ENCODE peak calls at places on chromosomes 1 and 21, in seven cellular contexts. I, H, A, Z, J, R and T are unnamed samples. For H3K36me3, the result is how much of the 10 kb centered on the place peaks cover.

GRCh38 chr1:109877320-109877771 is 33.3 kb upstream of the CSF1 start:
- DNase-seq in I (no peak), H (peak), A (peak), Z (no peak), J (peak), R (peak), T (peak)

GRCh38 chr1:92922378-92923035 is 38.8 kb downstream of the DIPK1A start:
- DNase-seq in I (no peak), H (no peak), A (no peak), Z (no peak), J (no peak), R (no peak), T (no peak)

GRCh38 chr21:39676054-39676771 is 63.5 kb downstream of the B3GALT5 start:
- DNase-seq in I (no peak), H (peak), A (no peak), Z (peak), J (peak), R (no peak), T (peak)

GRCh38 chr1:100463809-100464424 is 74.0 kb upstream of the GPR88 start:
- DNase-seq in I (no peak), H (peak), A (peak), Z (peak), J (peak), R (peak), T (no peak)

GRCh38 chr1:213274140-213274539 is 223.1 kb downstream of the RPS6KC1 start:
- DNase-seq in I (no peak), H (no peak), A (no peak), Z (no peak), J (no peak), R (no peak), T (no peak)

GRCh38 chr1:156813750-156814570 is 2.7 kb downstream of the SH2D2A start:
- DNase-seq in I (no peak), H (peak), A (peak), Z (peak), J (peak), R (peak), T (no peak)

GRCh38 chr1:22969224-22969829 is 3.3 kb downstream of the LACTBL1 start:
- DNase-seq in I (no peak), H (peak), A (peak), Z (peak), J (peak), R (no peak), T (peak)

GRCh38 chr1:156599811-156600210 is 1.5 kb downstream of the GPATCH4 start:
- DNase-seq in I (no peak), H (no peak), A (no peak), Z (peak), J (no peak), R (no peak), T (no peak)

GRCh38 chr1:182193908-182194550 is 132.5 kb upstream of the ZNF648 start:
- DNase-seq in I (no peak), H (no peak), A (no peak), Z (no peak), J (no peak), R (no peak), T (no peak)

GRCh38 chr21:17688912-17689874 is 76.5 kb upstream of the BTG3 start:
- DNase-seq in I (peak), H (no peak), A (peak), Z (peak), J (peak), R (no peak), T (peak)

GRCh38 chr1:168218647-168219046 is 7.2 kb upstream of the SFT2D2 start:
- DNase-seq in I (no peak), H (no peak), A (no peak), Z (no peak), J (no peak), R (no peak), T (no peak)

GRCh38 chr1:201711101-201711597 is 117.8 kb upstream of the IPO9 start:
- DNase-seq in I (no peak), H (no peak), A (no peak), Z (no peak), J (no peak), R (no peak), T (no peak)

GRCh38 chr1:10302416-10302815 is 92.0 kb downstream of the KIF1B start:
- DNase-seq in I (no peak), H (no peak), A (no peak), Z (no peak), J (no peak), R (no peak), T (no peak)

GRCh38 chr1:154479764-154480421 is 22.1 kb upstream of the TDRD10 start:
- DNase-seq in I (no peak), H (peak), A (peak), Z (peak), J (peak), R (peak), T (peak)

GRCh38 chr1:111789666-111790316 is 34.1 kb downstream of the DDX20 start:
- DNase-seq in I (no peak), H (no peak), A (no peak), Z (no peak), J (no peak), R (no peak), T (no peak)

GRCh38 chr1:113759341-113760101 is at the start of gene PHTF1:
- DNase-seq in I (no peak), H (peak), A (peak), Z (peak), J (peak), R (peak), T (peak)

GRCh38 chr21:46429754-46430681 is 28.7 kb upstream of the DIP2A start:
- DNase-seq in I (no peak), H (no peak), A (no peak), Z (no peak), J (no peak), R (no peak), T (no peak)

GRCh38 chr1:168179411-168180147 is 817 bp downstream of the TIPRL start:
- DNase-seq in I (no peak), H (no peak), A (no peak), Z (peak), J (peak), R (no peak), T (no peak)

GRCh38 chr1:6028042-6028895 is 17.4 kb upstream of the KCNAB2 start:
- DNase-seq in I (no peak), H (no peak), A (no peak), Z (no peak), J (no peak), R (no peak), T (no peak)

GRCh38 chr1:100461222-100461621 is 76.7 kb upstream of the GPR88 start:
- DNase-seq in I (no peak), H (no peak), A (no peak), Z (no peak), J (no peak), R (peak), T (no peak)

GRCh38 chr1:10225573-10225972 is 15.2 kb downstream of the KIF1B start:
- DNase-seq in I (no peak), H (no peak), A (no peak), Z (no peak), J (no peak), R (no peak), T (peak)

GRCh38 chr1:217272385-217272784 is 358.5 kb downstream of the GPATCH2 start:
- DNase-seq in I (no peak), H (no peak), A (no peak), Z (peak), J (no peak), R (no peak), T (no peak)

GRCh38 chr1:207967703-207968102 is 56.8 kb upstream of the CD34 start:
- DNase-seq in I (no peak), H (no peak), A (no peak), Z (no peak), J (no peak), R (no peak), T (no peak)

GRCh38 chr1:152110860-152111514 is 4.3 kb downstream of the TCHH start:
- DNase-seq in I (no peak), H (no peak), A (peak), Z (peak), J (peak), R (peak), T (no peak)

GRCh38 chr1:3858231-3858981 is 1.1 kb downstream of the DFFB start:
- DNase-seq in I (no peak), H (peak), A (peak), Z (peak), J (peak), R (no peak), T (no peak)

GRCh38 chr21:39529026-39529425 is 77.3 kb downstream of the SH3BGR start:
- DNase-seq in I (no peak), H (peak), A (no peak), Z (no peak), J (peak), R (no peak), T (no peak)

GRCh38 chr1:217040696-217041095 is 317.5 kb upstream of the ESRRG start:
- DNase-seq in I (no peak), H (no peak), A (no peak), Z (no peak), J (no peak), R (no peak), T (no peak)

GRCh38 chr1:54995835-54996234 is 2.9 kb upstream of the BSND start:
- DNase-seq in I (no peak), H (no peak), A (no peak), Z (no peak), J (no peak), R (no peak), T (no peak)

GRCh38 chr1:244012232-244012631 is 38.9 kb upstream of the ZBTB18 start:
- DNase-seq in I (no peak), H (no peak), A (no peak), Z (peak), J (no peak), R (no peak), T (peak)

GRCh38 chr1:32948082-32948722 is 16.4 kb downstream of the RNF19B start:
- DNase-seq in I (no peak), H (no peak), A (no peak), Z (no peak), J (no peak), R (no peak), T (no peak)
- H3K36me3 ChIP-seq in I (under half), H (under half), A (under half), Z (under half), J (under half), R (under half), T (under half)

GRCh38 chr1:170624141-170624540 is 39.8 kb upstream of the PRRX1 start:
- DNase-seq in I (no peak), H (no peak), A (no peak), Z (no peak), J (no peak), R (no peak), T (no peak)
- H3K36me3 ChIP-seq in I (under half), H (under half), A (under half), Z (under half), J (under half), R (under half), T (under half)

DNA sequence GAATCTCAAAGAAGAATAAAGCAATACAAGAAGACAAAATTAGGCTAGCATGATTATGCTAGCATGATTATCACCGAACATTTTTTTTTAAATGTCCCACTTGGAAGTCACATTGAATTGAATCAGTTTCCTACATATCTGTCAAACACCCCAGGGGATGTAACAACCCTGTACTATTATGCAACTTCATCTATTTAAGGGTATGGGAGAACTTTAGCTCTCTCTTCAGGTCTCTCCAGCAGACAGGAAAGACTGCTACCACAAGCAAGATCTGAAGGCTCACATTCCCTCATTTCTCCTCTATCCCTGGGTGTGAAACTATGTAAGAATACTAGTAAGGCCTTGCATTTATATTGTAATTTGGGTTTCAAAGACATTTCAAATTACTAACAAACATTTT is 52.8 kb downstream of the EDEM3 start:
- DNase-seq in I (no peak), H (no peak), A (no peak), Z (no peak), J (no peak), R (no peak), T (no peak)
- H3K36me3 ChIP-seq in I (under half), H (under half), A (under half), Z (under half), J (under half), R (under half), T (under half)

DNA sequence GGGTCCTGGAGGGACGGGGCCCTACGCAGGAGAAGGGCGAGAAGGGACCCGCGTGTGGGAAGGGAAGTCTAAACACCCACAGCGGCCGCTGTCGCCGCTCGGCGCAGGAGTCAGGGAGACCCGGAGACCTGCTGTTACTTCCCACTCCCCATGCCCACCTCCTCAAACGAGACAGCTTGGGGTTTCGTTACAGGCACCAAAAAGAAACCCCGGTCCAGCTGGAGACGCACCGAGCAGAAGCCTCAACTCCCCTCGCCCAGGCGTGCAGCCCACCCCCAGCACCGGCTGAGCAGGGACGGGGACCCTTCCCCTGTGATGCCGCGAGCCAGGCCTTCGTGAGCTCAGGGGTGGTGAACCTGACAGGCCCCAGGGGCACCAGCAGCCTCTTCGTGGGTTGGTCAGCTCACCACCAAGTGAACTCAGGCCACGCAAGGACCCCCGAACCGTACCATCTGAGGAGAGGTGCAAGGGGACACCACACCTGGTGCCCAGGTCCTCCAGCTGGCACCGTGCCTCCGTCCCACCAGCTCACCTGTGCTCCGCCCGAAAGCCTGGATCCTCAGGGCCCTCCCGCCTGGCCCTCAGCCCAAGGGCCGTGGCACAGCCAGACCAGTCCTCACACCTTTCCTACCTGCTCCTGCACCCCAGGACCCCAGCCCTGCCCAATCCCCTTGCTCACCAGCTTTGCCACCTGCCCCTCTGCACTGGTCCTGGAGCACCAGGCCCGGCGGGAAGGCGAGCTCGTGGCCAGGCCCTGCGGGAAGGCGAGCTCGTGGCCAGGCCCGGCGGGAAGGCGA is 5.0 kb downstream of the SDF4 start:
- DNase-seq in I (no peak), H (no peak), A (no peak), Z (no peak), J (no peak), R (no peak), T (no peak)
- H3K36me3 ChIP-seq in I (under half), H (under half), A (under half), Z (half or more), J (under half), R (half or more), T (under half)